ENCODE peak calls at places on chromosome 4, in nine cellular contexts. P is mesendoderm, E is neural progenitor cell, Y is PC-3, D is GM23248, B is endodermal cell, C is IMR-90, L is Karpas-422, Z is colonic mucosa. R is an unnamed sample. For H3K4me1, the result is how much of the 10 kb centered on the place peaks cover.

GRCh38 chr4:142549726-142550463 is 296.2 kb downstream of the INPP4B start:
- DNase-seq in P (peak), E (no peak), Y (peak), D (peak), B (no peak), C (peak), L (no peak), Z (no peak), R (peak)

GRCh38 chr4:2292679-2293108 is 30.8 kb upstream of the MXD4 start:
- DNase-seq in P (no peak), E (no peak), Y (no peak), D (peak), B (no peak), C (peak), L (no peak), Z (no peak), R (no peak)

GRCh38 chr4:101141855-101142254 is 205.5 kb downstream of the PPP3CA start:
- DNase-seq in P (no peak), E (no peak), Y (no peak), D (no peak), B (no peak), C (no peak), L (no peak), Z (no peak), R (no peak)

GRCh38 chr4:71026086-71026485 is 32.6 kb downstream of the DCK start:
- DNase-seq in P (no peak), E (no peak), Y (peak), D (peak), B (no peak), C (peak), L (no peak), Z (no peak), R (peak)

GRCh38 chr4:99352602-99353580 is at the start of gene ADH1C:
- DNase-seq in P (no peak), E (no peak), Y (no peak), D (no peak), B (no peak), C (peak), L (no peak), Z (peak), R (no peak)

GRCh38 chr4:54099959-54100606 is at the start of gene GSX2:
- DNase-seq in P (peak), E (peak), Y (no peak), D (peak), B (no peak), C (no peak), L (peak), Z (no peak), R (no peak)

GRCh38 chr4:55397521-55398321 is 2.0 kb downstream of the TMEM165 start:
- DNase-seq in P (peak), E (peak), Y (peak), D (peak), B (no peak), C (peak), L (no peak), Z (no peak), R (peak)

GRCh38 chr4:177070533-177070932 is 239.1 kb upstream of the NEIL3 start:
- DNase-seq in P (no peak), E (no peak), Y (no peak), D (peak), B (no peak), C (peak), L (no peak), Z (no peak), R (no peak)

GRCh38 chr4:187606581-187606980 is 389.0 kb upstream of the ZFP42 start:
- DNase-seq in P (peak), E (peak), Y (peak), D (peak), B (peak), C (peak), L (peak), Z (peak), R (peak)

GRCh38 chr4:88526221-88526815 is 2.7 kb upstream of the PYURF start:
- DNase-seq in P (no peak), E (no peak), Y (peak), D (peak), B (no peak), C (no peak), L (peak), Z (no peak), R (peak)

GRCh38 chr4:137000432-137000831 is 531.9 kb downstream of the PCDH18 start:
- DNase-seq in P (no peak), E (no peak), Y (no peak), D (no peak), B (no peak), C (no peak), L (no peak), Z (no peak), R (no peak)

GRCh38 chr4:26048378-26048882 is 134.4 kb downstream of the SMIM20 start:
- DNase-seq in P (no peak), E (no peak), Y (peak), D (peak), B (no peak), C (peak), L (no peak), Z (peak), R (peak)

GRCh38 chr4:173314715-173315114 is 19.4 kb downstream of the HMGB2 start:
- DNase-seq in P (no peak), E (no peak), Y (no peak), D (no peak), B (no peak), C (no peak), L (no peak), Z (no peak), R (no peak)

GRCh38 chr4:70737006-70737405 is 15.2 kb downstream of the RUFY3 start:
- DNase-seq in P (no peak), E (no peak), Y (no peak), D (no peak), B (no peak), C (no peak), L (no peak), Z (no peak), R (no peak)

GRCh38 chr4:158630893-158631292 is 40.8 kb downstream of the C4orf46 start:
- DNase-seq in P (no peak), E (peak), Y (peak), D (peak), B (no peak), C (peak), L (no peak), Z (peak), R (peak)

GRCh38 chr4:924107-925096 is 7.7 kb downstream of the GAK start:
- DNase-seq in P (peak), E (no peak), Y (no peak), D (peak), B (peak), C (peak), L (no peak), Z (no peak), R (peak)

GRCh38 chr4:926538-926937 is 5.6 kb downstream of the GAK start:
- DNase-seq in P (peak), E (peak), Y (peak), D (peak), B (peak), C (no peak), L (peak), Z (peak), R (no peak)

GRCh38 chr4:921830-922331 is 10.2 kb downstream of the GAK start:
- DNase-seq in P (no peak), E (no peak), Y (no peak), D (no peak), B (peak), C (no peak), L (no peak), Z (no peak), R (no peak)

GRCh38 chr4:925771-926500 is 6.2 kb downstream of the GAK start:
- DNase-seq in P (no peak), E (no peak), Y (no peak), D (no peak), B (no peak), C (no peak), L (no peak), Z (no peak), R (no peak)

DNA sequence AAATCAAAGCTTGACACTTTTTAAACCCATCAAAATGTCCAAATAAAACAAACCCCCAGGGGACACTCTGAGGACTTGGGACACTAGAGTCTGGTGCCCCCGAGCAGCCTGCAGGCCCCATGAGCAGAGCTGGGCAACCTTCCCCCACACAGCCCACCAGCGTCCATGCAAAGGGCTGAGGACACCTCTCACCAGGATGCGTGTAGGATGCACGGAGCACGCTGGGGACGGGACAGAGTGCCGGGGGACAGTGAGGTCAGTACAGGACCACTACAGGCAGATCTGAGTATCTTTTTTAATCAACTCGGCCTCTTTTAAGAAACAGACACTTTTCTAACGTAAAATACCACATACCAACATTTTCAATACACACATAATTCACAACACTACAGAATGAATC is 6.9 kb downstream of the GAK start:
- DNase-seq in P (no peak), E (no peak), Y (no peak), D (no peak), B (peak), C (no peak), L (no peak), Z (no peak), R (no peak)
- H3K9ac ChIP-seq in P (no peak), E (no peak), Y (no peak), D (no peak), B (no peak), C (no peak), L (no peak), Z (no peak), R (no peak)

DNA sequence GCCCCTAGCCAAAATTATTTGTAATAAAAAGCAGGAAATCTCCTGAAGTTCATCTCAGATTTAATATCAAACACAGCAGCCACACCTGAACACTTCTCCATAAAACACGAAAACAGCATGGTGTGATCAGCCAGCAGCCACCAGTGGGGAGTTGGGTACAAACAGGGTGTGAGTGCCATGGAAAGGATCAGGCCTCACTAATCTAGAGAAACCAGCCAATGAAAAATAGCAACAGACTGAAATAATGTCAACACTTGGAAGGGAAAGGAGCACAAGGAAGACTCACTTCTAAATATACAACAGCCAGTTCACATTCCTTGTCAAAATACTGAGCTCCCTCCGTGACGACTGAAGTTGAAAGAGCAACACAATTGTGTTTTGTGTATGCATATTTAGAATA is 46.0 kb downstream of the SLC7A11 start:
- DNase-seq in P (no peak), E (no peak), Y (no peak), D (no peak), B (no peak), C (no peak), L (no peak), Z (no peak), R (no peak)
- H3K4me1 ChIP-seq in P (under half), E (under half), Y (under half), D (under half), B (under half), C (under half), L (under half), Z (under half), R (under half)

GRCh38 chr4:7964890-7965662 is 25.4 kb upstream of the AFAP1 start:
- DNase-seq in P (peak), E (no peak), Y (peak), D (peak), B (peak), C (peak), L (no peak), Z (no peak), R (peak)

GRCh38 chr4:7964459-7964858 is 24.8 kb upstream of the AFAP1 start:
- DNase-seq in P (no peak), E (no peak), Y (peak), D (no peak), B (no peak), C (no peak), L (no peak), Z (no peak), R (no peak)

GRCh38 chr4:7963691-7964090 is 24.0 kb upstream of the AFAP1 start:
- DNase-seq in P (no peak), E (no peak), Y (no peak), D (no peak), B (no peak), C (no peak), L (no peak), Z (no peak), R (no peak)

GRCh38 chr4:7960790-7961655 is 21.4 kb upstream of the AFAP1 start:
- DNase-seq in P (no peak), E (no peak), Y (peak), D (peak), B (no peak), C (peak), L (peak), Z (no peak), R (peak)

GRCh38 chr4:7962609-7963508 is 23.2 kb upstream of the AFAP1 start:
- DNase-seq in P (no peak), E (no peak), Y (no peak), D (no peak), B (no peak), C (no peak), L (no peak), Z (no peak), R (no peak)
- H3K9ac ChIP-seq in P (no peak), E (no peak), Y (no peak), D (no peak), B (no peak), C (no peak), L (no peak), Z (no peak), R (no peak)

GRCh38 chr4:124028172-124028571 is 631.6 kb downstream of the SPRY1 start:
- DNase-seq in P (no peak), E (no peak), Y (no peak), D (no peak), B (no peak), C (peak), L (no peak), Z (no peak), R (no peak)
- H3K4me1 ChIP-seq in P (under half), E (under half), Y (under half), D (under half), B (under half), C (under half), L (under half), Z (under half), R (under half)

GRCh38 chr4:8269535-8270417 is at the start of gene HTRA3:
- DNase-seq in P (peak), E (peak), Y (peak), D (peak), B (peak), C (peak), L (no peak), Z (no peak), R (peak)
- H3K9ac ChIP-seq in P (peak), E (no peak), Y (no peak), D (peak), B (no peak), C (peak), L (no peak), Z (no peak), R (peak)

GRCh38 chr4:168888715-168889215 is 121.3 kb downstream of the CBR4 start:
- DNase-seq in P (no peak), E (no peak), Y (no peak), D (no peak), B (no peak), C (no peak), L (no peak), Z (no peak), R (no peak)
- H3K4me1 ChIP-seq in P (under half), E (under half), Y (under half), D (under half), B (under half), C (under half), L (under half), Z (under half), R (under half)

GRCh38 chr4:118757761-118758213 is 72.6 kb downstream of the METTL14 start:
- DNase-seq in P (no peak), E (no peak), Y (no peak), D (peak), B (no peak), C (peak), L (peak), Z (no peak), R (no peak)
- H3K9ac ChIP-seq in P (no peak), E (no peak), Y (no peak), D (no peak), B (no peak), C (no peak), L (peak), Z (no peak), R (no peak)

GRCh38 chr4:113613503-113613902 is 148.0 kb downstream of the CAMK2D start:
- DNase-seq in P (no peak), E (no peak), Y (no peak), D (peak), B (no peak), C (no peak), L (no peak), Z (no peak), R (peak)
- H3K4me1 ChIP-seq in P (under half), E (under half), Y (under half), D (under half), B (under half), C (under half), L (half or more), Z (under half), R (under half)

GRCh38 chr4:39151120-39151713 is 31.1 kb upstream of the WDR19 start:
- DNase-seq in P (peak), E (no peak), Y (no peak), D (peak), B (no peak), C (peak), L (no peak), Z (no peak), R (no peak)
- H3K9ac ChIP-seq in P (no peak), E (no peak), Y (no peak), D (no peak), B (no peak), C (no peak), L (peak), Z (no peak), R (no peak)

DNA sequence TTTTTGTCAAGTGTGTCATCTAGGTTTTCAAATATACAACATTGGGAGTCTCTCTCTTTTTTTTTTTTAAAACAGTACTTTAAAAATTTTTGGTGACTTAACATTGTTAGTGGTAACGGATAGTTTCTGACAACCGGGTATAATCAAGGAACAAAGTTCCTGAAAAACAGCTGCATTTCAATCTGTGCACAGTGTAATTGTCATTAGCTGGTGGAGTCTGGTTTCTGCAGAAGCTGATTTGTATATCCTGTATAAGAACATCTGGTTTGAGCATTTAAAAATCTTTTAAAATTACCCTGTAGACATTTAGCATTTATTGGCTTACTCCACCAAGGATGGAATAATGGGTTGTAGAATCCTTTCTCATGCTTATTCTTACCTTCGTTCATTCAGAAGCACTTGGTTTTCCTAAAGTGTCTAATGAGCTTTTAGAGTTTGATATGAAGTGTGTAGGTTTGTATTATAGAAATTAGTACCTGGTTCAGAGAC is 11.2 kb downstream of the JADE1 start:
- DNase-seq in P (no peak), E (no peak), Y (no peak), D (no peak), B (no peak), C (no peak), L (no peak), Z (no peak), R (no peak)
- H3K4me1 ChIP-seq in P (under half), E (under half), Y (under half), D (half or more), B (under half), C (under half), L (half or more), Z (under half), R (under half)

R was measured in endothelial cell of umbilical vein.